ENCODE peak calls at places on chromosome 14, in six cellular contexts. One of them, this sample, is unnamed.

GRCh38 chr14:100401031-100401692 is 78.0 kb downstream of the SLC25A47 start:
- DNase-seq in activated CD4-positive, CD25-positive, alpha-beta regulatory T cell: no peak
- DNase-seq in HTR-8/SVneo: no peak
- DNase-seq in SW 1271: no peak
- DNase-seq in activated CD4-positive, alpha-beta T cell treated with anti-CD3 and anti-CD28 coated beads for 4 hours: no peak
- DNase-seq in NCI-H2171: no peak
- DNase-seq in this sample: no peak

GRCh38 chr14:35122696-35123387 is 490 bp downstream of the PRORP start:
- DNase-seq in activated CD4-positive, CD25-positive, alpha-beta regulatory T cell: no peak
- DNase-seq in HTR-8/SVneo: peak
- DNase-seq in SW 1271: peak
- DNase-seq in activated CD4-positive, alpha-beta T cell treated with anti-CD3 and anti-CD28 coated beads for 4 hours: no peak
- DNase-seq in NCI-H2171: peak
- DNase-seq in this sample: peak

GRCh38 chr14:95236221-95236620 is 78.9 kb upstream of the DICER1 start:
- DNase-seq in activated CD4-positive, CD25-positive, alpha-beta regulatory T cell: no peak
- DNase-seq in HTR-8/SVneo: no peak
- DNase-seq in SW 1271: no peak
- DNase-seq in activated CD4-positive, alpha-beta T cell treated with anti-CD3 and anti-CD28 coated beads for 4 hours: no peak
- DNase-seq in NCI-H2171: no peak
- DNase-seq in this sample: no peak

GRCh38 chr14:100889641-100890040 is 13.9 kb downstream of the RTL1 start:
- DNase-seq in activated CD4-positive, CD25-positive, alpha-beta regulatory T cell: no peak
- DNase-seq in HTR-8/SVneo: no peak
- DNase-seq in SW 1271: no peak
- DNase-seq in activated CD4-positive, alpha-beta T cell treated with anti-CD3 and anti-CD28 coated beads for 4 hours: no peak
- DNase-seq in NCI-H2171: peak
- DNase-seq in this sample: no peak

GRCh38 chr14:54864526-54864925 is 38.1 kb downstream of the GCH1 start:
- DNase-seq in activated CD4-positive, CD25-positive, alpha-beta regulatory T cell: no peak
- DNase-seq in HTR-8/SVneo: no peak
- DNase-seq in SW 1271: no peak
- DNase-seq in activated CD4-positive, alpha-beta T cell treated with anti-CD3 and anti-CD28 coated beads for 4 hours: no peak
- DNase-seq in NCI-H2171: no peak
- DNase-seq in this sample: no peak

GRCh38 chr14:100669011-100669412 is 57.7 kb upstream of the DLK1 start:
- DNase-seq in activated CD4-positive, CD25-positive, alpha-beta regulatory T cell: no peak
- DNase-seq in HTR-8/SVneo: no peak
- DNase-seq in SW 1271: no peak
- DNase-seq in activated CD4-positive, alpha-beta T cell treated with anti-CD3 and anti-CD28 coated beads for 4 hours: no peak
- DNase-seq in NCI-H2171: no peak
- DNase-seq in this sample: no peak

GRCh38 chr14:61528591-61529021 is 166.7 kb upstream of the HIF1A start:
- DNase-seq in activated CD4-positive, CD25-positive, alpha-beta regulatory T cell: no peak
- DNase-seq in HTR-8/SVneo: peak
- DNase-seq in SW 1271: no peak
- DNase-seq in activated CD4-positive, alpha-beta T cell treated with anti-CD3 and anti-CD28 coated beads for 4 hours: no peak
- DNase-seq in NCI-H2171: no peak
- DNase-seq in this sample: no peak

GRCh38 chr14:59281613-59282012 is 93.1 kb downstream of the DAAM1 start:
- DNase-seq in activated CD4-positive, CD25-positive, alpha-beta regulatory T cell: no peak
- DNase-seq in HTR-8/SVneo: peak
- DNase-seq in SW 1271: peak
- DNase-seq in activated CD4-positive, alpha-beta T cell treated with anti-CD3 and anti-CD28 coated beads for 4 hours: no peak
- DNase-seq in NCI-H2171: no peak
- DNase-seq in this sample: no peak

GRCh38 chr14:36663404-36664321 is 2.0 kb downstream of the PAX9 start:
- DNase-seq in activated CD4-positive, CD25-positive, alpha-beta regulatory T cell: no peak
- DNase-seq in HTR-8/SVneo: no peak
- DNase-seq in SW 1271: no peak
- DNase-seq in activated CD4-positive, alpha-beta T cell treated with anti-CD3 and anti-CD28 coated beads for 4 hours: no peak
- DNase-seq in NCI-H2171: no peak
- DNase-seq in this sample: no peak

GRCh38 chr14:43258396-43258795 is 1248.7 kb downstream of the FSCB start:
- DNase-seq in activated CD4-positive, CD25-positive, alpha-beta regulatory T cell: no peak
- DNase-seq in HTR-8/SVneo: no peak
- DNase-seq in SW 1271: no peak
- DNase-seq in activated CD4-positive, alpha-beta T cell treated with anti-CD3 and anti-CD28 coated beads for 4 hours: no peak
- DNase-seq in NCI-H2171: no peak
- DNase-seq in this sample: no peak

GRCh38 chr14:71529855-71530254 is 402.4 kb upstream of the RGS6 start:
- DNase-seq in activated CD4-positive, CD25-positive, alpha-beta regulatory T cell: no peak
- DNase-seq in HTR-8/SVneo: no peak
- DNase-seq in SW 1271: no peak
- DNase-seq in activated CD4-positive, alpha-beta T cell treated with anti-CD3 and anti-CD28 coated beads for 4 hours: no peak
- DNase-seq in NCI-H2171: no peak
- DNase-seq in this sample: peak

GRCh38 chr14:64601571-64601970 is 51.8 kb downstream of the PPP1R36 start:
- DNase-seq in activated CD4-positive, CD25-positive, alpha-beta regulatory T cell: no peak
- DNase-seq in HTR-8/SVneo: no peak
- DNase-seq in SW 1271: no peak
- DNase-seq in activated CD4-positive, alpha-beta T cell treated with anti-CD3 and anti-CD28 coated beads for 4 hours: no peak
- DNase-seq in NCI-H2171: no peak
- DNase-seq in this sample: no peak

GRCh38 chr14:83975435-83976222 is 1554.3 kb upstream of the FLRT2 start:
- DNase-seq in activated CD4-positive, CD25-positive, alpha-beta regulatory T cell: no peak
- DNase-seq in HTR-8/SVneo: peak
- DNase-seq in SW 1271: no peak
- DNase-seq in activated CD4-positive, alpha-beta T cell treated with anti-CD3 and anti-CD28 coated beads for 4 hours: no peak
- DNase-seq in NCI-H2171: no peak
- DNase-seq in this sample: peak

GRCh38 chr14:65434216-65434850 is 21.8 kb downstream of the FUT8 start:
- DNase-seq in activated CD4-positive, CD25-positive, alpha-beta regulatory T cell: no peak
- DNase-seq in HTR-8/SVneo: no peak
- DNase-seq in SW 1271: no peak
- DNase-seq in activated CD4-positive, alpha-beta T cell treated with anti-CD3 and anti-CD28 coated beads for 4 hours: no peak
- DNase-seq in NCI-H2171: no peak
- DNase-seq in this sample: no peak

GRCh38 chr14:92928258-92928629 is 5.3 kb downstream of the CHGA start:
- DNase-seq in activated CD4-positive, CD25-positive, alpha-beta regulatory T cell: no peak
- DNase-seq in HTR-8/SVneo: no peak
- DNase-seq in SW 1271: no peak
- DNase-seq in activated CD4-positive, alpha-beta T cell treated with anti-CD3 and anti-CD28 coated beads for 4 hours: no peak
- DNase-seq in NCI-H2171: no peak
- DNase-seq in this sample: no peak

GRCh38 chr14:101705733-101706508 is 55.6 kb upstream of the PPP2R5C start:
- DNase-seq in activated CD4-positive, CD25-positive, alpha-beta regulatory T cell: no peak
- DNase-seq in HTR-8/SVneo: no peak
- DNase-seq in SW 1271: no peak
- DNase-seq in activated CD4-positive, alpha-beta T cell treated with anti-CD3 and anti-CD28 coated beads for 4 hours: peak
- DNase-seq in NCI-H2171: no peak
- DNase-seq in this sample: peak

GRCh38 chr14:68172664-68173063 is 353.1 kb downstream of the RAD51B start:
- DNase-seq in activated CD4-positive, CD25-positive, alpha-beta regulatory T cell: no peak
- DNase-seq in HTR-8/SVneo: no peak
- DNase-seq in SW 1271: no peak
- DNase-seq in activated CD4-positive, alpha-beta T cell treated with anti-CD3 and anti-CD28 coated beads for 4 hours: no peak
- DNase-seq in NCI-H2171: no peak
- DNase-seq in this sample: no peak

GRCh38 chr14:71327691-71328090 is 420.4 kb downstream of the PCNX1 start:
- DNase-seq in activated CD4-positive, CD25-positive, alpha-beta regulatory T cell: no peak
- DNase-seq in HTR-8/SVneo: no peak
- DNase-seq in SW 1271: no peak
- DNase-seq in activated CD4-positive, alpha-beta T cell treated with anti-CD3 and anti-CD28 coated beads for 4 hours: no peak
- DNase-seq in NCI-H2171: no peak
- DNase-seq in this sample: no peak

GRCh38 chr14:34920339-34920738 is 45.2 kb upstream of the BAZ1A start:
- DNase-seq in activated CD4-positive, CD25-positive, alpha-beta regulatory T cell: no peak
- DNase-seq in HTR-8/SVneo: no peak
- DNase-seq in SW 1271: no peak
- DNase-seq in activated CD4-positive, alpha-beta T cell treated with anti-CD3 and anti-CD28 coated beads for 4 hours: no peak
- DNase-seq in NCI-H2171: no peak
- DNase-seq in this sample: no peak

GRCh38 chr14:93239869-93240677 is 33.0 kb downstream of the UBR7 start:
- DNase-seq in activated CD4-positive, CD25-positive, alpha-beta regulatory T cell: no peak
- DNase-seq in HTR-8/SVneo: peak
- DNase-seq in SW 1271: peak
- DNase-seq in activated CD4-positive, alpha-beta T cell treated with anti-CD3 and anti-CD28 coated beads for 4 hours: no peak
- DNase-seq in NCI-H2171: no peak
- DNase-seq in this sample: no peak

GRCh38 chr14:60222820-60223219 is 26.2 kb upstream of the PPM1A start:
- DNase-seq in activated CD4-positive, CD25-positive, alpha-beta regulatory T cell: no peak
- DNase-seq in HTR-8/SVneo: no peak
- DNase-seq in SW 1271: no peak
- DNase-seq in activated CD4-positive, alpha-beta T cell treated with anti-CD3 and anti-CD28 coated beads for 4 hours: no peak
- DNase-seq in NCI-H2171: no peak
- DNase-seq in this sample: peak

GRCh38 chr14:89187501-89187900 is 229.5 kb downstream of the FOXN3 start:
- DNase-seq in activated CD4-positive, CD25-positive, alpha-beta regulatory T cell: no peak
- DNase-seq in HTR-8/SVneo: no peak
- DNase-seq in SW 1271: no peak
- DNase-seq in activated CD4-positive, alpha-beta T cell treated with anti-CD3 and anti-CD28 coated beads for 4 hours: no peak
- DNase-seq in NCI-H2171: no peak
- DNase-seq in this sample: no peak

GRCh38 chr14:67919259-67919658 is 99.7 kb downstream of the RAD51B start:
- DNase-seq in activated CD4-positive, CD25-positive, alpha-beta regulatory T cell: no peak
- DNase-seq in HTR-8/SVneo: peak
- DNase-seq in SW 1271: no peak
- DNase-seq in activated CD4-positive, alpha-beta T cell treated with anti-CD3 and anti-CD28 coated beads for 4 hours: no peak
- DNase-seq in NCI-H2171: no peak
- DNase-seq in this sample: no peak

GRCh38 chr14:30641207-30641606 is 19.1 kb downstream of the SCFD1 start:
- DNase-seq in activated CD4-positive, CD25-positive, alpha-beta regulatory T cell: no peak
- DNase-seq in HTR-8/SVneo: no peak
- DNase-seq in SW 1271: no peak
- DNase-seq in activated CD4-positive, alpha-beta T cell treated with anti-CD3 and anti-CD28 coated beads for 4 hours: no peak
- DNase-seq in NCI-H2171: no peak
- DNase-seq in this sample: no peak

GRCh38 chr14:22438742-22439141 is 150.3 kb downstream of the DAD1 start:
- DNase-seq in activated CD4-positive, CD25-positive, alpha-beta regulatory T cell: no peak
- DNase-seq in HTR-8/SVneo: no peak
- DNase-seq in SW 1271: no peak
- DNase-seq in activated CD4-positive, alpha-beta T cell treated with anti-CD3 and anti-CD28 coated beads for 4 hours: no peak
- DNase-seq in NCI-H2171: peak
- DNase-seq in this sample: no peak

GRCh38 chr14:80465541-80466220 is 254.4 kb upstream of the DIO2 start:
- DNase-seq in activated CD4-positive, CD25-positive, alpha-beta regulatory T cell: no peak
- DNase-seq in HTR-8/SVneo: no peak
- DNase-seq in SW 1271: no peak
- DNase-seq in activated CD4-positive, alpha-beta T cell treated with anti-CD3 and anti-CD28 coated beads for 4 hours: no peak
- DNase-seq in NCI-H2171: peak
- DNase-seq in this sample: no peak

GRCh38 chr14:61934385-61934784 is 172.2 kb downstream of the SNAPC1 start:
- DNase-seq in activated CD4-positive, CD25-positive, alpha-beta regulatory T cell: no peak
- DNase-seq in HTR-8/SVneo: peak
- DNase-seq in SW 1271: no peak
- DNase-seq in activated CD4-positive, alpha-beta T cell treated with anti-CD3 and anti-CD28 coated beads for 4 hours: no peak
- DNase-seq in NCI-H2171: no peak
- DNase-seq in this sample: no peak

This sample was measured in body of pancreas.